ENCODE peak calls at places on chromosomes 5 and 9, in four cellular contexts. M, N, U and W are unnamed samples.

GRCh38 chr5:96321371-96321770 is 111.7 kb downstream of the PCSK1 start:
- DNase-seq in N (no peak), M (no peak), U (no peak), W (no peak)

GRCh38 chr9:33233659-33234335 is 6.2 kb upstream of the SPINK4 start:
- DNase-seq in M (no peak), N (no peak), U (no peak), W (no peak)

GRCh38 chr9:79976501-79977444 is 405.0 kb downstream of the TLE4 start:
- DNase-seq in M (no peak), N (no peak), U (no peak), W (peak)

GRCh38 chr5:8848997-8849585 is 696.8 kb downstream of the SEMA5A start:
- DNase-seq in U (no peak), N (no peak), M (no peak), W (no peak)

GRCh38 chr9:69115621-69116020 is 58.5 kb upstream of the TJP2 start:
- DNase-seq in U (no peak), N (no peak), M (no peak), W (no peak)

GRCh38 chr9:69609156-69609555 is 63.0 kb downstream of the APBA1 start:
- DNase-seq in N (no peak), M (no peak), U (no peak), W (peak)

GRCh38 chr5:55063899-55064298 is 38.5 kb upstream of the GZMA start:
- DNase-seq in N (no peak), U (no peak), M (no peak), W (no peak)

GRCh38 chr9:115653231-115653630 is 500.4 kb upstream of the PAPPA start:
- DNase-seq in U (no peak), N (no peak), M (no peak), W (no peak)

GRCh38 chr5:78519198-78519941 is 129.2 kb downstream of the LHFPL2 start:
- DNase-seq in N (no peak), M (no peak), U (no peak), W (no peak)

GRCh38 chr9:37911271-37911681 is 7.3 kb upstream of the SLC25A51 start:
- DNase-seq in U (no peak), M (peak), N (no peak), W (no peak)

GRCh38 chr9:128724744-128725211 is 851 bp upstream of the ZDHHC12 start:
- DNase-seq in N (peak), U (peak), M (peak), W (peak)

GRCh38 chr9:114319147-114319546 is 3.8 kb upstream of the ORM1 start:
- DNase-seq in M (peak), N (no peak), U (no peak), W (no peak)

GRCh38 chr9:126397056-126397455 is 70.4 kb downstream of the MVB12B start:
- DNase-seq in N (peak), U (no peak), M (peak), W (no peak)

GRCh38 chr9:98215821-98216220 is 23.4 kb upstream of the CORO2A start:
- DNase-seq in M (no peak), U (no peak), N (peak), W (no peak)

GRCh38 chr9:87614402-87614801 is 111.5 kb upstream of the CTSL start:
- DNase-seq in U (no peak), N (peak), M (no peak), W (no peak)

GRCh38 chr9:127279717-127280285 is 15.2 kb downstream of the GARNL3 start:
- DNase-seq in U (no peak), M (no peak), N (no peak), W (no peak)

GRCh38 chr5:93186031-93186682 is 394.9 kb downstream of the NR2F1-AS1 start:
- DNase-seq in U (no peak), N (no peak), M (no peak), W (no peak)

GRCh38 chr5:98940586-98940985 is 11.8 kb upstream of the CHD1 start:
- DNase-seq in N (no peak), U (no peak), M (no peak), W (no peak)

GRCh38 chr9:13186091-13186490 is 93.4 kb downstream of the MPDZ start:
- DNase-seq in M (no peak), U (no peak), N (peak), W (no peak)

GRCh38 chr9:131810351-131811170 is 70.7 kb upstream of the RAPGEF1 start:
- DNase-seq in U (peak), N (no peak), M (no peak), W (no peak)

GRCh38 chr5:99176186-99176585 is 247.4 kb upstream of the CHD1 start:
- DNase-seq in N (peak), M (no peak), U (no peak), W (no peak)

GRCh38 chr5:72378636-72379289 is 58.6 kb downstream of the PTCD2 start:
- DNase-seq in U (no peak), N (peak), M (no peak), W (peak)

GRCh38 chr9:129649726-129650679 is 8.1 kb upstream of the ASB6 start:
- DNase-seq in U (no peak), M (no peak), N (no peak), W (no peak)

GRCh38 chr9:86997961-86998360 is 50.7 kb upstream of the GAS1 start:
- DNase-seq in M (no peak), U (no peak), N (no peak), W (no peak)

GRCh38 chr9:34085581-34086500 is 37.2 kb upstream of the UBAP2 start:
- DNase-seq in M (no peak), U (no peak), N (no peak), W (no peak)

GRCh38 chr9:19085295-19085694 is 17.4 kb downstream of the HAUS6 start:
- DNase-seq in N (peak), U (no peak), M (no peak), W (no peak)

GRCh38 chr9:99184427-99185327 is 37.1 kb downstream of the ALG2 start:
- DNase-seq in N (peak), U (peak), M (peak), W (peak)

GRCh38 chr9:95003694-95004451 is 277.4 kb downstream of the AOPEP start:
- DNase-seq in M (no peak), N (peak), U (peak), W (peak)

GRCh38 chr9:86684148-86684547 is 263.2 kb downstream of the GAS1 start:
- DNase-seq in N (no peak), U (no peak), M (no peak), W (no peak)

GRCh38 chr5:88792144-88792840 is 90.7 kb downstream of the MEF2C start:
- DNase-seq in N (no peak), M (no peak), U (no peak), W (no peak)

GRCh38 chr9:69816775-69817174 is 3.8 kb upstream of the CFAP95 start:
- DNase-seq in N (no peak), U (no peak), M (no peak), W (no peak)

GRCh38 chr5:131533844-131534243 is 101.2 kb downstream of the RAPGEF6 start:
- DNase-seq in U (no peak), N (no peak), M (no peak), W (no peak)

GRCh38 chr5:393846-394275 is 49.1 kb upstream of the EXOC3 start:
- DNase-seq in U (no peak), M (peak), N (no peak), W (no peak)

GRCh38 chr9:88978034-88978433 is 13.2 kb upstream of the S1PR3 start:
- DNase-seq in M (no peak), U (no peak), N (no peak), W (no peak)

GRCh38 chr9:85483214-85483613 is 258.5 kb downstream of the AGTPBP1 start:
- DNase-seq in U (no peak), N (no peak), M (no peak), W (no peak)